ENCODE peak calls at places on chromosomes 2 and 18, in four cellular contexts. One of them, this sample, is unnamed.
A peak's percentile ranks its signal among the peaks of the same experiment; 100 is the strongest.

GRCh38 chr2:177264209-177264538 is 353 bp downstream of the NFE2L2 start:
- DNase-seq in HepG2: no peak
- DNase-seq in HCT116: no peak
- DNase-seq in K562: peak; percentile 61
- DNase-seq in this sample: peak; percentile 80

GRCh38 chr18:58247363-58247834 is 203.4 kb downstream of the NEDD4L start:
- DNase-seq in HepG2: no peak
- DNase-seq in HCT116: no peak
- DNase-seq in K562: no peak
- DNase-seq in this sample: no peak

GRCh38 chr2:11775384-11775783 is 29.0 kb downstream of the LPIN1 start:
- DNase-seq in HepG2: no peak
- DNase-seq in HCT116: no peak
- DNase-seq in K562: no peak
- DNase-seq in this sample: no peak

GRCh38 chr2:120740375-120740764 is 4.7 kb downstream of the GLI2 start:
- DNase-seq in HepG2: no peak
- DNase-seq in HCT116: no peak
- DNase-seq in K562: no peak
- DNase-seq in this sample: no peak

GRCh38 chr2:226661789-226662545 is 137.7 kb downstream of the IRS1 start:
- DNase-seq in HepG2: no peak
- DNase-seq in HCT116: peak; percentile 88
- DNase-seq in K562: peak; percentile 16
- DNase-seq in this sample: no peak

GRCh38 chr18:44852818-44853217 is 172.1 kb downstream of the SETBP1 start:
- DNase-seq in HepG2: no peak
- DNase-seq in HCT116: no peak
- DNase-seq in K562: no peak
- DNase-seq in this sample: no peak

GRCh38 chr2:72917138-72917874 is at the start of gene EMX1:
- DNase-seq in HepG2: peak; percentile 60
- DNase-seq in HCT116: peak; percentile 60
- DNase-seq in K562: peak; percentile 88
- DNase-seq in this sample: peak; percentile 77

GRCh38 chr2:69185807-69186206 is 172.8 kb downstream of the ANTXR1 start:
- DNase-seq in HepG2: no peak
- DNase-seq in HCT116: no peak
- DNase-seq in K562: no peak
- DNase-seq in this sample: no peak

GRCh38 chr2:108423502-108424251 is 25.3 kb upstream of the GCC2 start:
- DNase-seq in HepG2: peak; percentile 94
- DNase-seq in HCT116: no peak
- DNase-seq in K562: no peak
- DNase-seq in this sample: no peak

GRCh38 chr2:151483546-151483945 is 73.8 kb downstream of the RIF1 start:
- DNase-seq in HepG2: no peak
- DNase-seq in HCT116: no peak
- DNase-seq in K562: no peak
- DNase-seq in this sample: no peak

GRCh38 chr2:151486100-151486499 is 76.4 kb downstream of the RIF1 start:
- DNase-seq in HepG2: no peak
- DNase-seq in HCT116: no peak
- DNase-seq in K562: no peak
- DNase-seq in this sample: no peak

GRCh38 chr2:151482310-151482709 is 72.6 kb downstream of the RIF1 start:
- DNase-seq in HepG2: no peak
- DNase-seq in HCT116: no peak
- DNase-seq in K562: no peak
- DNase-seq in this sample: no peak

GRCh38 chr2:151481744-151482143 is 72.0 kb downstream of the RIF1 start:
- DNase-seq in HepG2: no peak
- DNase-seq in HCT116: no peak
- DNase-seq in K562: no peak
- DNase-seq in this sample: no peak

DNA sequence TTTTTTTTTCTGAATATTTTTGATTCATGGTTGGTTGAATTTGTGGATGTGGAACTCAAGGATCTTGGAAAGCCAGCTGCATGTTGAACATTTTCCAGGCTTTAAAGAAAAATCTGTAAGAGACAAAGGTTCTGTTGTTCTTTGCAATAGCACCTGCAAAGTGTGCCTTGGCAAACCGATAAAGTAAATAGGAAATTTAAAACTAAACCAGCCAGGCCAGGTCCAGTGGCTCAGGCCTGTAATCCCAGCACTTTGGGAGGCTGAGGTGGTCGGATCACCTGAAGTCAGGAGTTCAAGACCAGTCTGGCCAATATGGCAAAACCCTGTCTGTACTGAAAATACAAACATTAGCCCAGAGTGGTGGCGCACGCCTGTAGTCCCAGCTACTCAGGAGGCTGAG is 74.4 kb downstream of the RIF1 start:
- DNase-seq in HepG2: no peak
- DNase-seq in HCT116: no peak
- DNase-seq in K562: no peak
- DNase-seq in this sample: no peak
- TF ChIP-seq ELF1 in HepG2: no peak
- TF ChIP-seq ELF1 in HCT116: no peak
- TF ChIP-seq ELF1 in K562: no peak
- TF ChIP-seq ELF1 in this sample: no peak

GRCh38 chr2:149167941-149168340 is 129.4 kb downstream of the LYPD6B start:
- DNase-seq in HepG2: no peak
- DNase-seq in HCT116: no peak
- DNase-seq in K562: no peak
- DNase-seq in this sample: no peak
- TF ChIP-seq ELF1 in HepG2: no peak
- TF ChIP-seq ELF1 in HCT116: no peak
- TF ChIP-seq ELF1 in K562: no peak
- TF ChIP-seq ELF1 in this sample: no peak

DNA sequence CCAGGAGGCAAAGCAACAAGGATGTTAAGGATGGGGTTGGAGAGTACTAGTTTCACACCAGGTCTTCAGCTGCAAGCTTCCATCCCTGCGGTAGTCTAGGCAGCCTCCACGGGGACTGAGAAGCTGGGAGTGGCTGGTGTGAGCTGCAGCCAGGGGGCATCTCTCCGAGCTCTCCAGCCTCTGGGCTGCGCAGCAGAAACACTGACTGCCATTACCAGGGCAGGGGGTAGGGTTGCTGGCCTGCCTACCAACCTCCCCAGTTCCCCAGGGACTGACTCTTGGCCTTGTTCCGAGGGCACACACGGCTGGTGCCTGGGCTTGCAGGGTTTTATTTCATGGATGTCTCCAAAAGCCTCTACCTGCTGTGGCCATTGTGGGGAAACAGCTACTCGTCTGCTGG is 15.9 kb downstream of the GATA6 start:
- DNase-seq in HepG2: no peak
- DNase-seq in HCT116: no peak
- DNase-seq in K562: no peak
- DNase-seq in this sample: no peak
- TF ChIP-seq ELF1 in HepG2: no peak
- TF ChIP-seq ELF1 in HCT116: no peak
- TF ChIP-seq ELF1 in K562: no peak
- TF ChIP-seq ELF1 in this sample: no peak

DNA sequence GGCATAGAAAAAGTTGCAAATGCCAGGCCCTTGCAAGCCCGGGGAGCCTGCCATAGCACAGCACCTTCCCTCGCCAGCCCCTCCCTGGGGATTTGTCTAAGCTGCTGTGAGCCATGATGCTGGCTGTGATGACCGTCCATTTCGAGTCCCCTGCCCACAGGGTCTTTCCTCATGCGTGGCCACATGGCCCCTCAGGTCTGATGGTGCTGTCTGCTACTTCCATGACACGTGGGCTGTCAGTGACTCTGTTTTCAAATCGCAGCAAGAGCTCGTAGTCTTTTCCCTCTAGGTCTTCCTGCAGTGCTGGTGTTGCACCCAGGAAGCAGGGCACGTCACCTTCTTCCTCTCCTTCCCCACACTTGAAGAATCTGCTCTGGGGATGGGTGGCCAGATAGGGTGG is 15.5 kb upstream of the GNAL start:
- DNase-seq in HepG2: no peak
- DNase-seq in HCT116: no peak
- DNase-seq in K562: no peak
- DNase-seq in this sample: no peak
- TF ChIP-seq ELF1 in HepG2: no peak
- TF ChIP-seq ELF1 in HCT116: no peak
- TF ChIP-seq ELF1 in K562: no peak
- TF ChIP-seq ELF1 in this sample: no peak

GRCh38 chr2:222609391-222609790 is 46.5 kb downstream of the FARSB start:
- DNase-seq in HepG2: no peak
- DNase-seq in HCT116: no peak
- DNase-seq in K562: no peak
- DNase-seq in this sample: no peak

GRCh38 chr2:222615320-222615719 is 40.6 kb downstream of the FARSB start:
- DNase-seq in HepG2: no peak
- DNase-seq in HCT116: no peak
- DNase-seq in K562: no peak
- DNase-seq in this sample: no peak

GRCh38 chr2:222610746-222611145 is 45.1 kb downstream of the FARSB start:
- DNase-seq in HepG2: no peak
- DNase-seq in HCT116: no peak
- DNase-seq in K562: no peak
- DNase-seq in this sample: no peak

GRCh38 chr2:222611684-222612083 is 44.2 kb downstream of the FARSB start:
- DNase-seq in HepG2: no peak
- DNase-seq in HCT116: no peak
- DNase-seq in K562: no peak
- DNase-seq in this sample: no peak

GRCh38 chr2:222613715-222614331 is 42.1 kb downstream of the FARSB start:
- DNase-seq in HepG2: peak; percentile 54
- DNase-seq in HCT116: peak; percentile 15
- DNase-seq in K562: peak; percentile 36
- DNase-seq in this sample: peak; percentile 70
- TF ChIP-seq ELF1 in HepG2: no peak
- TF ChIP-seq ELF1 in HCT116: no peak
- TF ChIP-seq ELF1 in K562: no peak
- TF ChIP-seq ELF1 in this sample: no peak